ENCODE peak calls at places on chromosomes 1 and 21, in six cellular contexts. One of them, this sample, is unnamed.
A peak's percentile ranks its signal among the peaks of the same experiment; 100 is the strongest.

GRCh38 chr1:111154021-111154999 is 14.3 kb downstream of the CEPT1 start:
- DNase-seq in upper lobe of left lung: no peak
- DNase-seq in endothelial cell of umbilical vein: no peak
- DNase-seq in stomach: no peak
- DNase-seq in SK-N-SH: no peak
- DNase-seq in K562: no peak
- DNase-seq in this sample: no peak

GRCh38 chr1:201468501-201468843 is 516 bp downstream of the PHLDA3 start:
- DNase-seq in upper lobe of left lung: peak; percentile 90
- DNase-seq in endothelial cell of umbilical vein: peak; percentile 54
- DNase-seq in stomach: peak; percentile 44
- DNase-seq in SK-N-SH: peak; percentile 77
- DNase-seq in K562: no peak
- DNase-seq in this sample: no peak

GRCh38 chr21:28615276-28615675 is 377.4 kb downstream of the LTN1 start:
- DNase-seq in upper lobe of left lung: no peak
- DNase-seq in endothelial cell of umbilical vein: no peak
- DNase-seq in stomach: no peak
- DNase-seq in SK-N-SH: no peak
- DNase-seq in K562: no peak
- DNase-seq in this sample: no peak

GRCh38 chr1:247906504-247907047 is 11.2 kb downstream of the OR2W3 start:
- DNase-seq in upper lobe of left lung: no peak
- DNase-seq in endothelial cell of umbilical vein: peak; percentile 21
- DNase-seq in stomach: no peak
- DNase-seq in SK-N-SH: no peak
- DNase-seq in K562: peak; percentile 67
- DNase-seq in this sample: no peak

GRCh38 chr1:29709711-29710169 is 473.4 kb downstream of the PTPRU start:
- DNase-seq in upper lobe of left lung: no peak
- DNase-seq in endothelial cell of umbilical vein: peak; percentile 83
- DNase-seq in stomach: no peak
- DNase-seq in SK-N-SH: no peak
- DNase-seq in K562: no peak
- DNase-seq in this sample: no peak

GRCh38 chr1:180994262-180994661 is 28.4 kb downstream of the STX6 start:
- DNase-seq in upper lobe of left lung: no peak
- DNase-seq in endothelial cell of umbilical vein: no peak
- DNase-seq in stomach: no peak
- DNase-seq in SK-N-SH: no peak
- DNase-seq in K562: no peak
- DNase-seq in this sample: no peak

GRCh38 chr1:113253979-113254378 is 136.3 kb upstream of the MAGI3 start:
- DNase-seq in upper lobe of left lung: no peak
- DNase-seq in endothelial cell of umbilical vein: no peak
- DNase-seq in stomach: no peak
- DNase-seq in SK-N-SH: no peak
- DNase-seq in K562: no peak
- DNase-seq in this sample: no peak

GRCh38 chr1:38991638-38992449 is 768 bp downstream of the AKIRIN1 start:
- DNase-seq in upper lobe of left lung: peak; percentile 67
- DNase-seq in endothelial cell of umbilical vein: peak; percentile 38
- DNase-seq in stomach: peak; percentile 27
- DNase-seq in SK-N-SH: peak; percentile 77
- DNase-seq in K562: peak; percentile 41
- DNase-seq in this sample: no peak

GRCh38 chr21:28633803-28634572 is 358.7 kb downstream of the LTN1 start:
- DNase-seq in upper lobe of left lung: no peak
- DNase-seq in endothelial cell of umbilical vein: peak; percentile 94
- DNase-seq in stomach: no peak
- DNase-seq in SK-N-SH: no peak
- DNase-seq in K562: no peak
- DNase-seq in this sample: no peak

GRCh38 chr21:27648560-27648959 is 681.7 kb upstream of the ADAMTS5 start:
- DNase-seq in upper lobe of left lung: no peak
- DNase-seq in endothelial cell of umbilical vein: peak; percentile 91
- DNase-seq in stomach: no peak
- DNase-seq in SK-N-SH: no peak
- DNase-seq in K562: no peak
- DNase-seq in this sample: no peak

GRCh38 chr1:244840219-244840794 is 4.8 kb downstream of the COX20 start:
- DNase-seq in upper lobe of left lung: no peak
- DNase-seq in endothelial cell of umbilical vein: no peak
- DNase-seq in stomach: no peak
- DNase-seq in SK-N-SH: no peak
- DNase-seq in K562: no peak
- DNase-seq in this sample: no peak

GRCh38 chr1:244841274-244841927 is 5.9 kb downstream of the COX20 start:
- DNase-seq in upper lobe of left lung: no peak
- DNase-seq in endothelial cell of umbilical vein: no peak
- DNase-seq in stomach: no peak
- DNase-seq in SK-N-SH: no peak
- DNase-seq in K562: no peak
- DNase-seq in this sample: peak; percentile 33

GRCh38 chr1:244843148-244843978 is 7.9 kb downstream of the COX20 start:
- DNase-seq in upper lobe of left lung: no peak
- DNase-seq in endothelial cell of umbilical vein: no peak
- DNase-seq in stomach: no peak
- DNase-seq in SK-N-SH: no peak
- DNase-seq in K562: no peak
- DNase-seq in this sample: no peak

GRCh38 chr1:244846653-244847052 is 11.2 kb downstream of the COX20 start:
- DNase-seq in upper lobe of left lung: no peak
- DNase-seq in endothelial cell of umbilical vein: no peak
- DNase-seq in stomach: no peak
- DNase-seq in SK-N-SH: no peak
- DNase-seq in K562: no peak
- DNase-seq in this sample: no peak

GRCh38 chr1:244844155-244845121 is 9.0 kb downstream of the COX20 start:
- DNase-seq in upper lobe of left lung: no peak
- DNase-seq in endothelial cell of umbilical vein: no peak
- DNase-seq in stomach: no peak
- DNase-seq in SK-N-SH: no peak
- DNase-seq in K562: no peak
- DNase-seq in this sample: no peak
- TF ChIP-seq POLR2AphosphoS5 in upper lobe of left lung: no peak
- TF ChIP-seq POLR2AphosphoS5 in endothelial cell of umbilical vein: no peak
- TF ChIP-seq POLR2AphosphoS5 in stomach: no peak
- TF ChIP-seq POLR2AphosphoS5 in SK-N-SH: no peak
- TF ChIP-seq POLR2AphosphoS5 in K562: no peak
- TF ChIP-seq POLR2AphosphoS5 in this sample: peak; percentile 17

GRCh38 chr1:229156819-229157218 is 114.1 kb upstream of the RAB4A start:
- DNase-seq in upper lobe of left lung: no peak
- DNase-seq in endothelial cell of umbilical vein: no peak
- DNase-seq in stomach: no peak
- DNase-seq in SK-N-SH: peak; percentile 49
- DNase-seq in K562: peak; percentile 28
- DNase-seq in this sample: peak; percentile 60
- TF ChIP-seq CTCF in upper lobe of left lung: peak; percentile 56
- TF ChIP-seq CTCF in endothelial cell of umbilical vein: peak; percentile 6
- TF ChIP-seq CTCF in stomach: peak; percentile 55
- TF ChIP-seq CTCF in SK-N-SH: peak; percentile 46
- TF ChIP-seq CTCF in K562: peak; percentile 20
- TF ChIP-seq CTCF in this sample: peak; percentile 55

DNA sequence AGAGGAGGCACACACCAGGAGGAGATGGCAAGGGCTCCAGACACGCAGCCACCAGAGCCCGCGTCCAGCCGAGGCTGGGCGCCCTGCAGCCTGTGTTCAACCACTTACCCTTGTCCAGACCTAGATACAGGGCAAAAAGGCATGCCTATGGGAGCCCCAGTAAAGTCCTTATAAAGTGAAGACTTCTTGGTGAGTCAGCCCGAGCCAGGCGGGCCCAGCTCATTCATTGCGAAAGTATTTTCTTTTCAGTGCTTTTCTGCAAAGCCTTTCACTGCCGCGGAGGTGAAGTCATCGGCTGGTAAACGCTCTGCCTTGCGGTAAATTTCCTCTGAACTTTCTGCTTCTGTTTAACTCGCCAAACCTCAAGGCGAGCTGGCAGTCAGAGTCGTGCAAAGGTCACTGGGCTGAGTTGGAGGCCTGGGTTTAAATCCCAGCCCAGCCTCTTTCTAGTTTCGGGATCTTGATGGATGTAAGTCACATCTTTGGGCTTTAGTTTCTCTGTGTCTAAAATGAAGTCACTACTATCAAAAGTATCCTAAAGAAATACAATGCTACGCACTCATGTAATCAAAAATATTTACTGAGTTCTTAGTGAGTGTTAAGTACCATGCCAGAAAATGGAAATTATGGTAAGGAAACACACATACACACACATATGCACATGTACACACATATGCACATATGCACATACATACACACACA is 54.7 kb upstream of the IFFO2 start:
- DNase-seq in upper lobe of left lung: peak; percentile 88
- DNase-seq in endothelial cell of umbilical vein: peak; percentile 89
- DNase-seq in stomach: peak; percentile 87
- DNase-seq in SK-N-SH: no peak
- DNase-seq in K562: no peak
- DNase-seq in this sample: peak; percentile 82
- H3K4me3 ChIP-seq in upper lobe of left lung: no peak overlapping the region
- H3K4me3 ChIP-seq in endothelial cell of umbilical vein: no peak overlapping the region
- H3K4me3 ChIP-seq in stomach: peak overlapping the region; percentile 2
- H3K4me3 ChIP-seq in SK-N-SH: no peak overlapping the region
- H3K4me3 ChIP-seq in K562: no peak overlapping the region
- H3K4me3 ChIP-seq in this sample: no peak overlapping the region

GRCh38 chr1:8013399-8013798 is 12.7 kb downstream of the ERRFI1 start:
- DNase-seq in upper lobe of left lung: no peak
- DNase-seq in endothelial cell of umbilical vein: no peak
- DNase-seq in stomach: no peak
- DNase-seq in SK-N-SH: no peak
- DNase-seq in K562: no peak
- DNase-seq in this sample: no peak

GRCh38 chr1:8012955-8013354 is 13.2 kb downstream of the ERRFI1 start:
- DNase-seq in upper lobe of left lung: no peak
- DNase-seq in endothelial cell of umbilical vein: no peak
- DNase-seq in stomach: no peak
- DNase-seq in SK-N-SH: no peak
- DNase-seq in K562: no peak
- DNase-seq in this sample: no peak

GRCh38 chr1:8011016-8011415 is 15.1 kb downstream of the ERRFI1 start:
- DNase-seq in upper lobe of left lung: no peak
- DNase-seq in endothelial cell of umbilical vein: no peak
- DNase-seq in stomach: no peak
- DNase-seq in SK-N-SH: no peak
- DNase-seq in K562: no peak
- DNase-seq in this sample: no peak

GRCh38 chr1:8013800-8014199 is 12.3 kb downstream of the ERRFI1 start:
- DNase-seq in upper lobe of left lung: no peak
- DNase-seq in endothelial cell of umbilical vein: no peak
- DNase-seq in stomach: no peak
- DNase-seq in SK-N-SH: no peak
- DNase-seq in K562: no peak
- DNase-seq in this sample: no peak

GRCh38 chr1:8011923-8012858 is 13.9 kb downstream of the ERRFI1 start:
- DNase-seq in upper lobe of left lung: no peak
- DNase-seq in endothelial cell of umbilical vein: no peak
- DNase-seq in stomach: no peak
- DNase-seq in SK-N-SH: no peak
- DNase-seq in K562: no peak
- DNase-seq in this sample: no peak
- TF ChIP-seq POLR2AphosphoS5 in upper lobe of left lung: no peak
- TF ChIP-seq POLR2AphosphoS5 in endothelial cell of umbilical vein: no peak
- TF ChIP-seq POLR2AphosphoS5 in stomach: no peak
- TF ChIP-seq POLR2AphosphoS5 in SK-N-SH: no peak
- TF ChIP-seq POLR2AphosphoS5 in K562: no peak
- TF ChIP-seq POLR2AphosphoS5 in this sample: no peak

DNA sequence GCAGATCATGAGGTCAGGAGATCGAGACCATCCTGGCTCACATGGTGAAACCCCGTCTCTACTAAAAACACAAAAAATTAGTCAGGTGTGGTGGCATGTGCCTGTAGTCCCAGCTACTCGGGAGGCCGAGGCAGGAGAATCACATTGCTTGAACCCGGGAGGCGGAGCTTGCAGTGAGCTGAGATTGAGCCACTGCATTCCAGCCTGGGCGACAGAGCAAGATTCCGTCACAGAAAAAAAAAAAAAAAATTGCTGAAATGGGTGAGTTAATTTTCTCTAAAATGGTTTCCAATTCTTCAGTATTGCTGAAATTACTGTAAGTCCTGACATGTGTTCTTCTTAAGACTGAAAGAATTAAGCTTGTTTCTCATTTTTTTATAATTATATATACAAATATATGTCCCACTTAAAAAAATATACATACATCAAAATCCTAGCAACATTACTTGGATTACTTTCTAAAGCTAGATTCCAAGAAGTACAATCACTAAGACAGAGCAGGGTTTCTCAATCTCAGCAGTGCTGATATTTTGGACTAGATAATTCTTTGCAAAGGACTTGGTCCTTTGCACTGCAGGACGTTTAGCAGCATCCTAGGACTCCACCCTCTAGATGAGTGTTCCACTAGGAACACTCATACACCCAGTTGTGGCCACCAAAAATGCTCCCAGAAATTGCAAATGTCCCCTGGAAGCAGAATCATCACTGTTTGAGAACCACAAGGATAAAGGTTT is 24.8 kb downstream of the ZNHIT6 start:
- DNase-seq in upper lobe of left lung: no peak
- DNase-seq in endothelial cell of umbilical vein: no peak
- DNase-seq in stomach: no peak
- DNase-seq in SK-N-SH: no peak
- DNase-seq in K562: no peak
- DNase-seq in this sample: no peak
- TF ChIP-seq CTCF in upper lobe of left lung: no peak
- TF ChIP-seq CTCF in endothelial cell of umbilical vein: no peak
- TF ChIP-seq CTCF in stomach: no peak
- TF ChIP-seq CTCF in SK-N-SH: no peak
- TF ChIP-seq CTCF in K562: no peak
- TF ChIP-seq CTCF in this sample: no peak

GRCh38 chr1:28642847-28643635 is at the start of gene TAF12:
- DNase-seq in upper lobe of left lung: peak; percentile 97
- DNase-seq in endothelial cell of umbilical vein: peak; percentile 98
- DNase-seq in stomach: peak; percentile 94
- DNase-seq in SK-N-SH: peak; percentile 93
- DNase-seq in K562: peak; percentile 95
- DNase-seq in this sample: peak; percentile 98

GRCh38 chr1:28646040-28646439 is 2.4 kb upstream of the RNU11 start:
- DNase-seq in upper lobe of left lung: no peak
- DNase-seq in endothelial cell of umbilical vein: no peak
- DNase-seq in stomach: no peak
- DNase-seq in SK-N-SH: peak; percentile 30
- DNase-seq in K562: no peak
- DNase-seq in this sample: no peak

DNA sequence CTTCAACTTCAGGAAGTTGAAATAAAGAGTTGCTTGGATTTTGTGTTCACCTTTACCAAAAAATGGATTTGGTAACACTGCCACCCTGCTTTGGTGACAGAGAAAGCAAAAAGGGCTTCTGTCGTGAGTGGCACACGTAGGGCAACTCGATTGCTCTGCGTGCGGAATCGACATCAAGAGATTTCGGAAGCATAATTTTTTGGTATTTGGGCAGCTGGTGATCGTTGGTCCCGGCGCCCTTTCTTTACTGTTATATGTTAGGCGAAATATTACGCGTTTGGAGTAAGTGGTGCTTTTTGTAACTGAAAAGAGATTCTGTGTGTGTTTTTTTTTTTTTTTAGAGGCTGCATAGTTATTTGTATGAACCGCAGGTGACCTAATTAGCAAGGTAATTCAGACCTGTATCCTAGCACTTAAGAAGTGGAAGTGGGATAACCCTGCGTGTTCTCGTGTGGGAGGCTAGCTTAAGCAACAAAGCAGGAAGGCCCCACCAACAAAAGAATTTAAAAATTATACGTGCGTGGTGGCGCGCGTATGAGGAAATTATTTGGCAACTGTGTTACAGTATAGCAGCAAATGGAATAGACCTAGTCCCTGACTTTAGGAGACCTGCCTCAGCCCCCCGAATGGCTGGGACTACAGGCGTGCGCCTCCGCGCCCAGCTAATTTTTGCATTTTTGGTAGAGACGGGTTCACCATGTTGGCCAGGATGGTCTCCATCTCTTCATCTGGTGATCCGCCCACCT is at the start of gene RNU11:
- DNase-seq in upper lobe of left lung: peak; percentile 49
- DNase-seq in endothelial cell of umbilical vein: peak; percentile 97
- DNase-seq in stomach: peak; percentile 93
- DNase-seq in SK-N-SH: peak; percentile 73
- DNase-seq in K562: peak; percentile 86
- DNase-seq in this sample: peak; percentile 93
- H3K4me3 ChIP-seq in upper lobe of left lung: peak within 1 kb of the TSS; percentile 22
- H3K4me3 ChIP-seq in endothelial cell of umbilical vein: peak within 1 kb of the TSS; percentile 18
- H3K4me3 ChIP-seq in stomach: peak within 1 kb of the TSS; percentile 40
- H3K4me3 ChIP-seq in SK-N-SH: peak within 1 kb of the TSS; percentile 39
- H3K4me3 ChIP-seq in K562: peak within 1 kb of the TSS; percentile 28
- H3K4me3 ChIP-seq in this sample: peak within 1 kb of the TSS; percentile 28